ENCODE peak calls at places on chromosomes 13 and 19, in five cellular contexts. P is stomach, Y is H1, T is adrenal gland, E is ovary. C is an unnamed sample.

GRCh38 chr19:43910884-43911283 is 24.2 kb downstream of the ZNF45 start:
- DNase-seq in P (no peak), Y (no peak), T (no peak), E (no peak), C (no peak)

GRCh38 chr19:14393303-14393702 is 12.1 kb downstream of the ADGRE5 start:
- DNase-seq in P (no peak), Y (no peak), T (no peak), E (no peak), C (no peak)

GRCh38 chr19:12973236-12973635 is 3.9 kb downstream of the DAND5 start:
- DNase-seq in P (no peak), Y (no peak), T (no peak), E (no peak), C (no peak)

GRCh38 chr13:76293751-76294150 is 592.5 kb downstream of the KCTD12 start:
- DNase-seq in P (no peak), Y (no peak), T (no peak), E (no peak), C (no peak)

GRCh38 chr19:3367572-3368440 is 1.4 kb downstream of the NFIC start:
- DNase-seq in P (no peak), Y (no peak), T (no peak), E (peak; percentile 54), C (peak; percentile 48)

GRCh38 chr19:53903055-53903680 is 5.9 kb upstream of the CACNG7 start:
- DNase-seq in P (no peak), Y (peak; percentile 69), T (no peak), E (no peak), C (no peak)

GRCh38 chr13:40666905-40667621 is 622 bp upstream of the FOXO1 start:
- DNase-seq in P (peak; percentile 48), Y (peak; percentile 67), T (peak; percentile 76), E (peak; percentile 59), C (peak; percentile 85)

GRCh38 chr13:27131202-27131623 is 40.4 kb downstream of the USP12 start:
- DNase-seq in P (no peak), Y (no peak), T (no peak), E (no peak), C (no peak)

GRCh38 chr19:12801466-12802266 is at the start of the genes PRDX2 and THSD8:
- DNase-seq in P (peak; percentile 87), Y (peak; percentile 87), T (peak; percentile 90), E (peak; percentile 83), C (peak; percentile 88)

GRCh38 chr19:6802336-6803035 is 30.0 kb downstream of the VAV1 start:
- DNase-seq in P (peak; percentile 39), Y (no peak), T (peak; percentile 68), E (no peak), C (peak; percentile 62)

GRCh38 chr13:113802090-113802531 is 43.1 kb downstream of the TMEM255B start:
- DNase-seq in P (no peak), Y (peak; percentile 81), T (no peak), E (peak; percentile 61), C (no peak)

GRCh38 chr13:103516009-103516795 is 450.0 kb upstream of the SLC10A2 start:
- DNase-seq in P (no peak), Y (no peak), T (no peak), E (no peak), C (no peak)

GRCh38 chr13:23792680-23793079 is 96.5 kb downstream of the MIPEP start:
- DNase-seq in P (no peak), Y (no peak), T (no peak), E (no peak), C (no peak)

GRCh38 chr19:32743021-32743420 is 23.5 kb downstream of the TDRD12 start:
- DNase-seq in P (no peak), Y (no peak), T (no peak), E (no peak), C (no peak)

GRCh38 chr13:33207616-33207964 is 78.0 kb downstream of the STARD13 start:
- DNase-seq in P (no peak), Y (no peak), T (peak; percentile 53), E (no peak), C (peak; percentile 42)

GRCh38 chr19:16366433-16367268 is 42.0 kb downstream of the KLF2 start:
- DNase-seq in P (no peak), Y (no peak), T (no peak), E (no peak), C (no peak)

GRCh38 chr19:45404557-45405434 is at the start of gene PPP1R13L:
- DNase-seq in P (peak; percentile 92), Y (peak; percentile 93), T (peak; percentile 91), E (peak; percentile 73), C (peak; percentile 89)

GRCh38 chr19:45406957-45407375 is 522 bp downstream of the POLR1G start:
- DNase-seq in P (no peak), Y (no peak), T (no peak), E (no peak), C (no peak)

GRCh38 chr19:45406165-45406956 is at the start of gene POLR1G:
- DNase-seq in P (peak; percentile 78), Y (peak; percentile 92), T (peak; percentile 87), E (peak; percentile 76), C (peak; percentile 86)

GRCh38 chr19:45403781-45404556 is 900 bp downstream of the PPP1R13L start:
- DNase-seq in P (peak; percentile 73), Y (peak; percentile 97), T (peak; percentile 77), E (no peak), C (peak; percentile 69)

GRCh38 chr19:45405435-45406164 is 731 bp upstream of the PPP1R13L start:
- DNase-seq in P (peak; percentile 91), Y (peak; percentile 93), T (peak; percentile 95), E (peak; percentile 90), C (peak; percentile 90)
- TF ChIP-seq POLR2A in P (no peak), Y (no peak), T (peak; percentile 41), E (peak; percentile 4), C (peak; percentile 21)

GRCh38 chr13:44299544-44299943 is 74.1 kb upstream of the SERP2 start:
- DNase-seq in P (no peak), Y (no peak), T (no peak), E (no peak), C (no peak)

GRCh38 chr13:44301639-44302015 is 72.0 kb upstream of the SERP2 start:
- DNase-seq in P (no peak), Y (no peak), T (no peak), E (no peak), C (no peak)

GRCh38 chr13:44299142-44299541 is 74.5 kb upstream of the SERP2 start:
- DNase-seq in P (no peak), Y (no peak), T (no peak), E (no peak), C (no peak)

GRCh38 chr13:44302233-44302632 is 71.4 kb upstream of the SERP2 start:
- DNase-seq in P (no peak), Y (no peak), T (no peak), E (no peak), C (no peak)

GRCh38 chr13:44300895-44301638 is 72.6 kb upstream of the SERP2 start:
- DNase-seq in P (peak; percentile 66), Y (no peak), T (peak; percentile 62), E (peak; percentile 67), C (peak; percentile 57)
- TF ChIP-seq CTCF in P (no peak), Y (no peak), T (no peak), E (no peak), C (no peak)

DNA sequence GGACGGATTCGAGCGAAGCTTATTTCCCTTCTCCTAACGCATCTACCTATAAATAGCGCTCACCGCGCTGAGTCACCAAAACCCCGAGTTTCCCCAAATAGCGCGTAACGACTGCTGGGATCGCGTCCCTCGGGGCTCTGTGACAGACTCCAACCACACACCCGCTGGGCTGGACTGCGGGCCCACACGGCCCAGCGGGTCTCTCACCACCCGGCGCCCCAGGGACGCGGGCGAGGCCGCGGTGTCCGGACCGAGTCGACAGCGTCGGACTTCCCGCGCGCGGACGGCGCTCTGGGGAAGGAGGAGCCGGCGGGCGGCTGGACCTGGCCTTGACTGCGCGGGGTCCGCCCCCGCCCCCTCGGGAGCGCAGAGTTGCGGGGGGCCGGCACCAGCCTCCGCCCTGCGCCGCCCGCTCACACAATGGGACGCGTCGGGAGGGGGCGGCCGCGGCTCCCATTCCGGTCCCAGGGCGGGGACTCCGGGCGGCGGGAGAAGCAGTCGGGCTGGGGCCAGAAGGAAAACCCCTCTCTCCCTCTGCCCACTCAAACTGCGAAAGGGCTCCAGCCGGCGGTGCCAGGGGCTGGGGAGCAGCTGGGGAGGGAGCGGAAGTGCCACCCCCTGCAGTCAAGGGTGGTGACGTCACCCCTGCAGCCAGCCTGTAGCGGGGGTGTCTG is 108.8 kb downstream of the KCNRG start:
- DNase-seq in P (peak; percentile 79), Y (peak; percentile 87), T (peak; percentile 98), E (peak; percentile 80), C (no peak)
- TF ChIP-seq POLR2A in P (no peak), Y (no peak), T (peak; percentile 94), E (peak; percentile 82), C (peak; percentile 95)

DNA sequence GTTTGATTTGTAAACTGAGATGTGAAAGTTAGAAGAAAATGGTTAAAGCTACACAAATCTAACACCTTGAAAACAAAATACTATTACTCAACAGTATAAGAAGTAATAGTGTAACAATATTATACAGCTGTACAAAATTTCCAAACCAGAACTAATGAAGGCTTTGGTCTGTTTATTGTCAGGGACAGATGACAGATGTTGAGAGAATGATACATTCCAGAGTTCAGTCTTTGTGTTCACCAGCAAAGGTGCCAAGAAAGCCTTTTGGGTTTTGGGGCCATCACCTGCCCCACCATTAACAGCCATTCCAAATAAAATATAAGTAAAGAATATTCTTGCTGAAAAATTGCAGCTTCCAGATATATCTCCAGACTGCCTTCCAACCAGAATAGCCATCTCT is 439.3 kb downstream of the PCDH20 start:
- DNase-seq in P (no peak), Y (no peak), T (no peak), E (no peak), C (no peak)
- TF ChIP-seq CTCF in P (no peak), Y (no peak), T (no peak), E (no peak), C (no peak)

DNA sequence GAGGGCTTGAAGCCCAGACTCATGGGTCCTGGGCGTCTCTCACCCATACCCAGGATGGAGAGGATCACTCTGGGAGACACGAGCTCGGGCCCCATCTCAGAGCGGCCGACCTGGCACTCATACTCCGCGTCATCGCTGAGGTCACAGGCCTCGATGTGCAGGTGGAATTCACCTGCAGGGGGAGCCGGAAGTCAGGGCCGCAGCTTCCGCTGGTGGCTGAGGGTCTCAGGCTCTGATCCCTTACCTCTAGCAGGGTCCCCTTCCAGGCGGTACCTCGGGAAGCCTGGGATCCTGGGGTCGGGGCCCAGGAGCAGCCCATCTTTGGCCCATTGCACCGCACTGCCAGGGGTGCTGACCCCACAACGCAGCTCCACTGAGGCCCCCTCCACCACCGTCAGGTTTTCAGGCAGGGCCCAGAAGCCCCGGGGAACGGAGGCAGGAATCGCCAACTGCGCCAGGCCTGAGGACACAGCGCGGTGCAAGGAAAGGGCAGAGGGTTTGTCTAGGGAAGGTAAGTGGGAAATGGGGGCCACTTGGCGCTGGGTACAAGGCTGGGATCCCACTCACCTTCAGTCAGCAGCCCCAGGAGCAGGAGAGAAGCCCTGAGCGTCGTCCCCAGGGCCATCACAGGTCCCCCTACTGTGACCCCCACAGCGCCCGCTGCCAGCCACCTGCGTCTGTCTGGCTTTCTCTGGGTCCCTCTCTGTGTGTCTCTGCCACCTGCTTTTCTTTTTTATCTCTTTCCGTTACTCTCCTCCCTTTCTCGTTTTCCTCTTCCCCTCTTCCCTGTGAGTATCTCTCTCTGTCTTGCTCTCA is 883 bp downstream of the NPHS1 start:
- DNase-seq in P (no peak), Y (peak; percentile 89), T (no peak), E (no peak), C (no peak)
- TF ChIP-seq POLR2A in P (no peak), Y (no peak), T (no peak), E (no peak), C (no peak)